ENCODE peak calls at places on chromosomes 11 and 22, in ten cellular contexts. M is progenitor cell of endocrine pancreas, R is mucosa of descending colon, Y is neural crest cell, U is fibroblast of pulmonary artery, B is HFFc6, N is coronary artery, Z is Calu3, V is GM13977, S is astrocyte of the spinal cord. E is an unnamed sample.

GRCh38 chr22:29457730-29458129 is 19.3 kb downstream of the RFPL1 start:
- DNase-seq in M (no peak), U (peak; percentile 58), Z (peak; percentile 51), B (peak; percentile 10), Y (peak; percentile 19), R (peak; percentile 15), S (peak; percentile 15), N (no peak), V (peak; percentile 77), E (no peak)

GRCh38 chr11:21412652-21413383 is 743.4 kb downstream of the NELL1 start:
- DNase-seq in U (no peak), M (no peak), R (no peak), N (no peak), Z (no peak), B (no peak), V (no peak), Y (no peak), S (no peak), E (no peak)

GRCh38 chr22:45425101-45425500 is 11.6 kb downstream of the RIBC2 start:
- DNase-seq in Z (no peak), U (peak; percentile 29), N (no peak), R (no peak), V (no peak), M (no peak), B (peak; percentile 24), S (no peak), Y (no peak), E (no peak)

GRCh38 chr11:130882138-130882551 is 34.1 kb downstream of the SNX19 start:
- DNase-seq in N (peak; percentile 84), B (no peak), R (no peak), Z (no peak), U (no peak), S (peak; percentile 28), V (no peak), Y (no peak), M (no peak), E (no peak)

GRCh38 chr11:66476841-66477251 is 3.4 kb upstream of the DPP3 start:
- DNase-seq in Y (no peak), V (no peak), U (no peak), M (no peak), S (no peak), N (no peak), B (no peak), R (no peak), Z (no peak), E (no peak)

GRCh38 chr11:78428773-78429172 is 11.2 kb upstream of the GAB2 start:
- DNase-seq in Y (no peak), M (no peak), V (no peak), Z (no peak), N (no peak), U (no peak), R (no peak), B (no peak), S (no peak), E (no peak)

GRCh38 chr11:93169950-93170561 is 27.7 kb downstream of the SLC36A4 start:
- DNase-seq in N (no peak), R (peak; percentile 54), S (peak; percentile 47), Z (no peak), V (no peak), U (peak; percentile 55), Y (no peak), M (no peak), B (peak; percentile 29), E (no peak)

GRCh38 chr22:19808873-19809478 is 45.7 kb downstream of the GNB1L start:
- DNase-seq in B (no peak), N (no peak), S (no peak), Z (no peak), R (no peak), U (no peak), Y (no peak), M (no peak), V (no peak), E (peak; percentile 84)

GRCh38 chr22:40348025-40348658 is 1.8 kb downstream of the ADSL start:
- DNase-seq in N (no peak), S (peak; percentile 60), B (peak; percentile 51), M (no peak), Y (peak; percentile 14), V (peak; percentile 76), U (peak; percentile 75), Z (peak; percentile 55), R (peak; percentile 79), E (no peak)

GRCh38 chr22:17964647-17965046 is 59.7 kb downstream of the MICAL3 start:
- DNase-seq in Z (no peak), Y (no peak), M (no peak), B (no peak), S (no peak), N (no peak), R (no peak), V (peak; percentile 87), U (no peak), E (no peak)

GRCh38 chr11:14500181-14500651 is 605 bp upstream of the COPB1 start:
- DNase-seq in Z (peak; percentile 56), V (peak; percentile 60), S (peak; percentile 74), U (peak; percentile 61), B (peak; percentile 52), M (no peak), Y (no peak), N (no peak), R (peak; percentile 82), E (no peak)

GRCh38 chr22:38193580-38193979 is 8.2 kb upstream of the MAFF start:
- DNase-seq in R (no peak), B (no peak), Y (no peak), V (no peak), Z (no peak), U (peak; percentile 66), N (no peak), S (no peak), M (no peak), E (no peak)
- TF ChIP-seq CTCF in R (no peak), B (no peak), Y (no peak), V (no peak), Z (no peak), U (no peak), N (no peak), S (no peak), M (no peak), E (no peak)

DNA sequence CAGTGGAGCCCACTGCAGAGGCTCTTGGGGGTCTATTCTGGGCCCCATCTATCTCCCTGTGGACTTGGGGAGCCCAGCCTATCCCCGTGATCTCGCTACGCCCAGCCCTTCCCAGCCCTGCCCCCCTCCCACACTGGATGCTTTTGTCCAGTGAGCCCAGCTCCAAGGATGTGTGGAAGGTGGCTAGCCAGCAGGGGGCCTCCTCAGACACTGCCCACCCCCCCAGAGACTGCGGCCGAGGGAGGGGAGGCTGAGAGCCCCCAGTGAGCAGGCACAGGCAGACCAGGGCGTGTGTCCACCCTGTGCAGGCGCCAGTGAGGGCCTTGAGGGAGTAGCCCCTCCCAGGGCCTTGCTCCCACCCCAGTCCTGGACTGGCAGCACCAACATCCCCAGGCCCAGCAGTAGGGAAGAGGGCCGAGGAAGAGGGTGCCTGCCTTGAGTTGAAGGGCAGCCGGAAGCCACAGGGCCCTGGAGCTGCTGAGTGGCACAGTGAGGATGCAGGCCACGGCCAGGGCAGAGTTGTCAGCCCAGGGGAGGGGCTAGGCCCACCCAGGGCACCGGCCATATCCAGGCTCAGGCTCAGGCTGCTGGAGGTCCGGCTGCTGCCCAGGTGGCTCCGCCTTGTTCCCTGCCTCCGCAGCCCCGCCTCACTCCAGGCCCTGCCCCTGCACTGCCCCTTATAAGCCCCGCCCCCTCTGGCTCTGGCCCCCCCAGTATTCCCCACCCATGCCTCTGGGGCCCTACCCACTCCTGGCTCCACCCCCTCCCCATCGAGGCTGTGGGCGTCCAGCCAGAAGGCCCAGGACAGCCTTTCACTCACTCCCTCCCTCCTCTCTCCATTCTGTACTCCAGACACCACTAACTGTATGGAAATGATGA is 28.0 kb downstream of the MOB2 start:
- DNase-seq in N (peak; percentile 95), B (no peak), M (no peak), R (peak; percentile 73), Y (no peak), Z (peak; percentile 17), S (no peak), U (peak; percentile 22), V (no peak), E (no peak)
- TF ChIP-seq CTCF in N (peak; percentile 34), B (peak; percentile 45), M (no peak), R (no peak), Y (peak; percentile 36), Z (peak; percentile 45), S (peak; percentile 22), U (peak; percentile 25), V (peak; percentile 41), E (no peak)

GRCh38 chr22:21643533-21644357 is 1.6 kb downstream of the SDF2L1 start:
- DNase-seq in M (no peak), R (no peak), B (no peak), U (no peak), N (no peak), V (no peak), S (no peak), Z (no peak), Y (no peak), E (no peak)
- TF ChIP-seq CTCF in M (no peak), R (no peak), B (peak; percentile 46), U (peak; percentile 17), N (no peak), V (peak; percentile 33), S (peak; percentile 28), Z (no peak), Y (no peak), E (no peak)

GRCh38 chr11:57713849-57714248 is 1.5 kb downstream of the TMX2 start:
- DNase-seq in N (no peak), Z (no peak), R (no peak), B (no peak), S (no peak), V (no peak), U (no peak), M (no peak), Y (no peak), E (no peak)

GRCh38 chr11:57709802-57710367 is 2.1 kb downstream of the MED19 start:
- DNase-seq in M (no peak), U (no peak), N (no peak), B (no peak), Z (no peak), S (no peak), Y (no peak), R (no peak), V (no peak), E (no peak)

GRCh38 chr11:57712256-57713150 is at the start of gene TMX2:
- DNase-seq in V (peak; percentile 94), Y (peak; percentile 81), S (peak; percentile 100), U (peak; percentile 99), R (peak; percentile 97), M (peak; percentile 78), B (peak; percentile 100), Z (peak; percentile 94), N (peak; percentile 94), E (peak; percentile 96)

DNA sequence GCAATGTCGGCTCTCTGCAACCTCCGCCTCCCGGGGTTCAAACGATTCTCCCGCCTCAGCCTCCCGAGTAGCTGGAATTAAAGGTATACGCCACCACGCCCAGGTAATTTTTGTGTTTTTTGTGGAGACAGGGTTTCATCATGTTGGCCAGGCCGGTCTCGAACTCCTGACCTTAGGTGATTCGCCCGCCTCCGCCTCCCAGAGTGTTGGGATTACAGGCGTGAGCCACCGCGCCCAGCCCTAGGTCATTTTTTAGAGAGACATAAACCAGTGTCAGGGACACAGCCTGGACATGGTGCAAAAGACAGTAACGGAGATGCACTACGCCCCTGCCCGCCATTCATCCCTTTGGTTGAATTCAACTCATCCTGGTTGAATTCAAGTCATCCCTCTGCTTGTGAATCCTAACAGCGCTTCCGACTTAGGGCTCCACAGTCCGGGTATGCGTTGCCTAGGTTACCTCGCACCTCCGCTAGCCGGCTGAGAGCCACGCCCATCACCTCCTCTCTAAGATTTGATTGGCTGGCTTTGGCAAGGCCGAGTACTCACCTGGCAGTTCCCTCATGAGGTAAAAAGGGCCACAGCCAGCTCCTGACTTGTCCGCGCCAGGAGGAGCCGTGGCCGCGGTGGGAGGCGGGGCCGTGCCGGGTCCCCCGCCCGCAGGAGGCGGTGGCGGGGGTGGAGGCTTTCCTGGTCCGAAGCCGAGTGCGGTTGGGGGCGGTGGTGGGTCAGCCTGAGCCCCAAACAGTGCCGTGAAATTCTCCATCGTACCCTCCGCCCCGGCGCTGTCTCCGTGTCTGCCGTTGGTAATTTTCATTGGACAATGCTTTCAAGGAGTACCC is at the start of gene MED19:
- DNase-seq in R (peak; percentile 89), M (peak; percentile 77), Y (peak; percentile 76), S (peak; percentile 76), Z (peak; percentile 91), V (peak; percentile 78), B (peak; percentile 73), U (peak; percentile 74), N (peak; percentile 94), E (peak; percentile 71)
- TF ChIP-seq CTCF in R (no peak), M (no peak), Y (no peak), S (no peak), Z (no peak), V (no peak), B (no peak), U (no peak), N (no peak), E (no peak)